ENCODE peak calls at places on chromosomes 5 and 9, in seven cellular contexts. Z, D, B, W, U, H and Q are unnamed samples.

GRCh38 chr5:95901676-95902646 is 59.7 kb downstream of the ELL2 start:
- DNase-seq in D (no peak), U (no peak), W (no peak), B (no peak), Z (no peak), H (peak; percentile 83), Q (no peak)

GRCh38 chr9:111102793-111103474 is 64.7 kb upstream of the LPAR1 start:
- DNase-seq in W (no peak), H (no peak), D (no peak), Z (no peak), B (no peak), U (no peak), Q (no peak)

GRCh38 chr5:181189363-181189961 is 15.5 kb downstream of the TRIM7 start:
- DNase-seq in H (peak; percentile 42), D (no peak), B (no peak), U (no peak), Z (peak; percentile 49), W (peak; percentile 28), Q (no peak)

GRCh38 chr5:75656311-75657003 is 45.2 kb downstream of the ANKDD1B start:
- DNase-seq in D (peak; percentile 25), B (no peak), Z (no peak), W (peak; percentile 11), H (peak; percentile 66), U (no peak), Q (no peak)

GRCh38 chr5:104189909-104190308 is 627.3 kb upstream of the NUDT12 start:
- DNase-seq in Z (no peak), W (no peak), B (no peak), D (peak; percentile 16), H (peak; percentile 86), U (no peak), Q (no peak)

GRCh38 chr5:93571111-93571977 is 9.7 kb downstream of the NR2F1-AS1 start:
- DNase-seq in B (no peak), U (no peak), W (peak; percentile 7), D (no peak), Z (no peak), H (no peak), Q (no peak)

GRCh38 chr9:99497641-99498040 is 275.6 kb downstream of the SEC61B start:
- DNase-seq in U (no peak), D (no peak), W (no peak), H (no peak), Z (no peak), B (no peak), Q (no peak)

GRCh38 chr5:130206686-130207085 is 302.4 kb downstream of the CHSY3 start:
- DNase-seq in D (no peak), U (no peak), B (no peak), H (no peak), Z (no peak), W (no peak), Q (no peak)

GRCh38 chr9:73046769-73047168 is 93.9 kb upstream of the ALDH1A1 start:
- DNase-seq in H (no peak), Z (no peak), D (no peak), B (no peak), W (no peak), U (no peak), Q (no peak)

GRCh38 chr5:142644640-142645361 is 41.1 kb downstream of the FGF1 start:
- DNase-seq in H (peak; percentile 100), D (peak; percentile 99), Z (no peak), W (no peak), U (peak; percentile 85), B (no peak), Q (no peak)

GRCh38 chr5:45696206-45696836 is at the start of gene HCN1:
- DNase-seq in H (peak; percentile 68), Z (peak; percentile 69), U (no peak), D (peak; percentile 21), W (peak; percentile 27), B (peak; percentile 60), Q (peak; percentile 83)

GRCh38 chr5:124634228-124634819 is 112.1 kb downstream of the ZNF608 start:
- DNase-seq in D (no peak), Z (no peak), H (peak; percentile 67), W (no peak), U (no peak), B (no peak), Q (no peak)

GRCh38 chr9:268616-269015 is 54.0 kb downstream of the DOCK8 start:
- DNase-seq in B (no peak), Z (no peak), W (no peak), U (no peak), H (no peak), D (no peak), Q (no peak)

GRCh38 chr9:7760014-7760415 is 39.6 kb downstream of the DMAC1 start:
- DNase-seq in Z (no peak), U (peak; percentile 70), W (no peak), H (no peak), B (no peak), D (no peak), Q (no peak)

GRCh38 chr9:134375430-134376385 is 49.5 kb downstream of the RXRA start:
- DNase-seq in D (no peak), U (no peak), W (peak; percentile 74), H (peak; percentile 56), Z (peak; percentile 60), B (no peak), Q (no peak)

GRCh38 chr9:105651806-105652205 is 10.5 kb upstream of the TAL2 start:
- DNase-seq in D (no peak), U (no peak), W (no peak), Z (no peak), B (no peak), H (no peak), Q (no peak)

GRCh38 chr9:128724744-128725211 is 851 bp upstream of the ZDHHC12 start:
- DNase-seq in B (peak; percentile 59), U (no peak), Z (peak; percentile 83), D (no peak), W (peak; percentile 77), H (peak; percentile 78), Q (no peak)

GRCh38 chr9:69190086-69190865 is 16.2 kb downstream of the TJP2 start:
- DNase-seq in Z (no peak), H (no peak), D (no peak), U (no peak), B (no peak), W (no peak), Q (no peak)

DNA sequence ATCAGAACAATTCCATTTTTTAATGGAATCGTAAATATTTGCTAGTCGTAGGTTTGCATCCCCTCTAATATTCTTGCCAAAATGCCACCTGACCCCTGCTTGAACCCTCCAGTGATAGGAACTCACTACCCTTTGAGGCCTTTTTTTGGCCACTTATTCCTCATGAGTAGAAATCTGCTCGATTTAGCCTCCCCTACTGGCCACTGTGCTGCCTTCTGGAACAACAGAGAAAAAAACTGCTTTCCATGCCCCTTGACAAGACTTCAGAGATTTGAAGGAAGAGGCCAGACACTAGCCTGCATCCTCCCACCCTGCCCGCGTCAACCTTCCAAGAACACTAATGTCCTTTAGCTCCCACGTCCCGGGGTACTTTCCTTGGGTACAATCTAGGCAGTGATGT is 4.1 kb downstream of the CCDC69 start:
- DNase-seq in W (no peak), U (no peak), D (no peak), Z (no peak), H (no peak), B (no peak), Q (no peak)
- TF ChIP-seq CTCF in W (no peak), U (no peak), D (peak; percentile 20), Z (peak; percentile 17), H (peak; percentile 40), B (no peak), Q (peak; percentile 9)

DNA sequence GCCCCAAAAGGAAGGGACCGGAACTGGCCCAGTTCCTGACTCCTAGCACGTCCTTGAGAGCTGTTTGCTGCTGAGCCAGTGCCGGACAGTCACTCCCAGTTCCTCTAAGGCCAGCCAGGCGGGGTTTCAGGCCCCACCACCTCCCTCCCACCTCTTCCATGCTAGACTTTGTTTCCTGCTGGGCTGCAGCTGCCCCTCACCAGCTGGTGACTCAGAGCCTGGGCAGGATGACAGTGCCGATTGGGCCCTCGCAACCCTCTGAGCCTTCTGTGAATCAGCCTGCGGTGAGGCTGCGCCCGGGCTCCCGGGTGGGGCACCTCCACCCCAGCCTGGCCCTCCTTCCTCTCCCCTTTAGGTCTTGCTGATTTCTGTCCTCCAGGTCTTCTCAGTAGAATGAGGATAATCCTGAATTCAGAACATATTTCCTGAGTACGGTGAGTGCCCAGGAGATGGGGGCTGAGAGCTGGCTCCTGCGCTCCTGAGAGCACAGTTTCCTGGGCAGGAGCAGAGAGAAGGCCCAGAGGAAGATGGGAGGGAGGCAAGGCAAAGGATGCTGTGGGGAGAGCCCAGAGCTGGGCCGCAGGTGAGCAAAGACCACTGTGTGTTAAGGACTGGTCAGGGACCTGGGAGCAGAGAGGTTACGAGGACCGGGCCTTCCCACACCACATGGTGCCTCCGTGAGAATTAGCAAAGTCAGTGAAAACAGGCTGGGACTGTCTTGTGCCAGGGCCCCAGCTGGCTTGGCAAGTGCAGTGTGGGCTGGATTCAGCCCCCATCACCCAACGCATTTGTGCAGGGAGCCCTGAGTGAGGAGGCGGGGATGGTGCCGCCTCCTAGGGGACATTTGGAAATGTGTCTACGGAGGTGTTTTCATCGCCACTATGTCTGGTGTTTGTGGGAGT is 32.9 kb upstream of the STXBP1 start:
- DNase-seq in U (peak; percentile 96), B (peak; percentile 87), W (peak; percentile 89), D (peak; percentile 90), Z (peak; percentile 82), H (peak; percentile 98), Q (no peak)
- TF ChIP-seq CTCF in U (no peak), B (peak; percentile 8), W (peak; percentile 30), D (peak; percentile 51), Z (peak; percentile 18), H (peak; percentile 49), Q (no peak)

GRCh38 chr5:32850792-32851191 is 139.7 kb downstream of the NPR3 start:
- DNase-seq in H (no peak), W (no peak), B (no peak), D (no peak), Z (no peak), U (no peak), Q (no peak)

GRCh38 chr5:32854473-32854872 is 143.4 kb downstream of the NPR3 start:
- DNase-seq in U (no peak), D (no peak), Z (no peak), H (no peak), W (no peak), B (no peak), Q (no peak)

GRCh38 chr5:32851774-32852173 is 140.7 kb downstream of the NPR3 start:
- DNase-seq in D (no peak), B (no peak), W (no peak), U (no peak), Z (no peak), H (no peak), Q (no peak)

GRCh38 chr5:32848681-32849080 is 137.6 kb downstream of the NPR3 start:
- DNase-seq in H (peak; percentile 60), D (no peak), B (no peak), W (no peak), Z (no peak), U (no peak), Q (no peak)

DNA sequence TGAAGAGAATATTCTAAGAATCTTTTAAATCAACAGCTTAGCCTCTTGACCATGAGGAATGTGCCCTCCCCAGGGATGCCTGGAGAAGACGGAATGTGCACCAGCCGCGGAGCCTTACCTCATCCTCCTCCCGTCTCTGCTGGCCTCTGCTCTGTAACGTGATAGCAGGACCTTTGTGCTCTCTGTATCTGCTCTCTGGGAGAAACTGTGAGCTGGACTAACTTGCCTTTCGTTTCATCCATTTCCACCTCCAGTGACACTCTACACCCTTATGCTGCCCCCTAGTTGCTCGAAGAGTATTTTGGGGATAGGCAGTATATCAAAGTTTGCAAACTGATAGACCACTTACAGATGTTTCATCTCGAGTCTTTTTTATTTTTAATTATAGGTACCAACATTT is 141.4 kb downstream of the NPR3 start:
- DNase-seq in H (peak; percentile 88), D (no peak), B (no peak), U (no peak), W (no peak), Z (no peak), Q (no peak)
- TF ChIP-seq CTCF in H (peak; percentile 74), D (peak; percentile 53), B (no peak), U (peak; percentile 38), W (no peak), Z (peak; percentile 31), Q (peak; percentile 42)

GRCh38 chr5:106822851-106823250 is 847.9 kb downstream of the EFNA5 start:
- DNase-seq in D (no peak), W (no peak), B (no peak), H (no peak), U (no peak), Z (no peak), Q (no peak)
- TF ChIP-seq CTCF in D (no peak), W (no peak), B (no peak), H (no peak), U (no peak), Z (no peak), Q (no peak)